ENCODE peak calls at places on chromosomes 11 and 22, in nine cellular contexts. One of them, this sample, is unnamed.

GRCh38 chr11:121134758-121135312 is 33.8 kb downstream of the TECTA start:
- DNase-seq in left lung: no peak
- DNase-seq in Caco-2: no peak
- DNase-seq in nephron progenitor cell: no peak
- DNase-seq in endothelial cell: no peak
- DNase-seq in GM12865: no peak
- DNase-seq in dorsolateral prefrontal cortex: peak
- DNase-seq in endodermal cell: no peak
- DNase-seq in heart left ventricle: no peak
- DNase-seq in this sample: no peak

GRCh38 chr11:105357764-105358163 is 218.2 kb upstream of the CARD18 start:
- DNase-seq in left lung: no peak
- DNase-seq in nephron progenitor cell: no peak
- DNase-seq in Caco-2: no peak
- DNase-seq in dorsolateral prefrontal cortex: no peak
- DNase-seq in endothelial cell: no peak
- DNase-seq in heart left ventricle: no peak
- DNase-seq in endodermal cell: no peak
- DNase-seq in GM12865: no peak
- DNase-seq in this sample: no peak

GRCh38 chr22:44337658-44338004 is 24.9 kb upstream of the SHISAL1 start:
- DNase-seq in dorsolateral prefrontal cortex: peak
- DNase-seq in nephron progenitor cell: no peak
- DNase-seq in GM12865: no peak
- DNase-seq in Caco-2: no peak
- DNase-seq in heart left ventricle: peak
- DNase-seq in endodermal cell: peak
- DNase-seq in left lung: no peak
- DNase-seq in endothelial cell: no peak
- DNase-seq in this sample: no peak

GRCh38 chr11:93196816-93197382 is 892 bp downstream of the SLC36A4 start:
- DNase-seq in left lung: no peak
- DNase-seq in nephron progenitor cell: no peak
- DNase-seq in GM12865: peak
- DNase-seq in dorsolateral prefrontal cortex: no peak
- DNase-seq in Caco-2: no peak
- DNase-seq in endothelial cell: no peak
- DNase-seq in heart left ventricle: no peak
- DNase-seq in endodermal cell: no peak
- DNase-seq in this sample: no peak

GRCh38 chr11:66421492-66422205 is 814 bp downstream of the NPAS4 start:
- DNase-seq in GM12865: peak
- DNase-seq in left lung: peak
- DNase-seq in endothelial cell: peak
- DNase-seq in Caco-2: peak
- DNase-seq in dorsolateral prefrontal cortex: peak
- DNase-seq in heart left ventricle: peak
- DNase-seq in nephron progenitor cell: peak
- DNase-seq in endodermal cell: peak
- DNase-seq in this sample: peak

GRCh38 chr11:1889941-1890855 is 1.5 kb downstream of the PRR33 start:
- DNase-seq in endothelial cell: no peak
- DNase-seq in dorsolateral prefrontal cortex: no peak
- DNase-seq in Caco-2: no peak
- DNase-seq in GM12865: no peak
- DNase-seq in heart left ventricle: peak
- DNase-seq in endodermal cell: no peak
- DNase-seq in left lung: peak
- DNase-seq in nephron progenitor cell: no peak
- DNase-seq in this sample: no peak

GRCh38 chr11:92123540-92123939 is 101.1 kb upstream of the FAT3 start:
- DNase-seq in endodermal cell: no peak
- DNase-seq in left lung: no peak
- DNase-seq in heart left ventricle: no peak
- DNase-seq in GM12865: no peak
- DNase-seq in dorsolateral prefrontal cortex: no peak
- DNase-seq in nephron progenitor cell: no peak
- DNase-seq in endothelial cell: no peak
- DNase-seq in Caco-2: no peak
- DNase-seq in this sample: no peak

GRCh38 chr11:66864172-66864901 is 7.5 kb downstream of the LRFN4 start:
- DNase-seq in nephron progenitor cell: no peak
- DNase-seq in heart left ventricle: peak
- DNase-seq in endothelial cell: no peak
- DNase-seq in GM12865: no peak
- DNase-seq in left lung: no peak
- DNase-seq in endodermal cell: no peak
- DNase-seq in dorsolateral prefrontal cortex: no peak
- DNase-seq in Caco-2: no peak
- DNase-seq in this sample: no peak

DNA sequence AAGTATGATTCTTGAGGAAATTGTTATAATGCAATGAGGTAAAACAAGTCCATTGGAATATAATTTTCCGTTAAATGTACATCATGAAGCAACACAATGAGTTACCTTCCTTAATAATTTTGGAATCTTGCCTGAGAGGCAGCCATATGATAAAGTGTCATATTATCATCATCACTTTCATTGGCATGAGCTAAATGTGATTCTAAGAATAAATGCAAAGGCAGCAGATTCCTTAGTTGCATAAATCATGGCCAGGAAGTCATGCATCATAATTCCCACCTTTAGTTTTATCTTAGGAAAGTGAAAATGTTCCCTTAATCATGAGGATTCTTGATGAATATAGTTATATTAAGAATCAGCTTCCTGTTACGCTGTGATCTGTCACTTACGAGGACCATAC is 14.2 kb upstream of the MMP1 start:
- DNase-seq in dorsolateral prefrontal cortex: no peak
- DNase-seq in GM12865: no peak
- DNase-seq in endodermal cell: no peak
- DNase-seq in Caco-2: no peak
- DNase-seq in heart left ventricle: no peak
- DNase-seq in endothelial cell: no peak
- DNase-seq in left lung: no peak
- DNase-seq in nephron progenitor cell: no peak
- DNase-seq in this sample: no peak
- TF ChIP-seq CTCF in dorsolateral prefrontal cortex: no peak
- TF ChIP-seq CTCF in GM12865: no peak
- TF ChIP-seq CTCF in endodermal cell: no peak
- TF ChIP-seq CTCF in Caco-2: no peak
- TF ChIP-seq CTCF in heart left ventricle: no peak
- TF ChIP-seq CTCF in endothelial cell: no peak
- TF ChIP-seq CTCF in left lung: no peak
- TF ChIP-seq CTCF in nephron progenitor cell: no peak
- TF ChIP-seq CTCF in this sample: no peak

GRCh38 chr22:37704645-37705044 is 7.8 kb downstream of the TRIOBP start:
- DNase-seq in Caco-2: no peak
- DNase-seq in dorsolateral prefrontal cortex: no peak
- DNase-seq in left lung: no peak
- DNase-seq in endothelial cell: no peak
- DNase-seq in heart left ventricle: no peak
- DNase-seq in nephron progenitor cell: no peak
- DNase-seq in GM12865: no peak
- DNase-seq in endodermal cell: no peak
- DNase-seq in this sample: no peak

GRCh38 chr22:37697540-37697835 is 640 bp downstream of the TRIOBP start:
- DNase-seq in nephron progenitor cell: no peak
- DNase-seq in heart left ventricle: no peak
- DNase-seq in dorsolateral prefrontal cortex: no peak
- DNase-seq in GM12865: no peak
- DNase-seq in endodermal cell: no peak
- DNase-seq in left lung: no peak
- DNase-seq in Caco-2: no peak
- DNase-seq in endothelial cell: no peak
- DNase-seq in this sample: no peak

GRCh38 chr22:37703906-37704305 is 7.1 kb downstream of the TRIOBP start:
- DNase-seq in Caco-2: no peak
- DNase-seq in GM12865: no peak
- DNase-seq in endodermal cell: no peak
- DNase-seq in endothelial cell: no peak
- DNase-seq in heart left ventricle: no peak
- DNase-seq in left lung: no peak
- DNase-seq in dorsolateral prefrontal cortex: no peak
- DNase-seq in nephron progenitor cell: no peak
- DNase-seq in this sample: no peak

GRCh38 chr22:37705205-37705604 is 8.4 kb downstream of the TRIOBP start:
- DNase-seq in left lung: no peak
- DNase-seq in GM12865: no peak
- DNase-seq in nephron progenitor cell: no peak
- DNase-seq in endothelial cell: no peak
- DNase-seq in dorsolateral prefrontal cortex: no peak
- DNase-seq in endodermal cell: no peak
- DNase-seq in Caco-2: no peak
- DNase-seq in heart left ventricle: no peak
- DNase-seq in this sample: no peak

GRCh38 chr22:37701121-37701786 is 4.4 kb downstream of the TRIOBP start:
- DNase-seq in endothelial cell: no peak
- DNase-seq in nephron progenitor cell: no peak
- DNase-seq in GM12865: no peak
- DNase-seq in dorsolateral prefrontal cortex: no peak
- DNase-seq in heart left ventricle: no peak
- DNase-seq in left lung: no peak
- DNase-seq in endodermal cell: no peak
- DNase-seq in Caco-2: no peak
- DNase-seq in this sample: no peak
- TF ChIP-seq CTCF in endothelial cell: no peak
- TF ChIP-seq CTCF in nephron progenitor cell: no peak
- TF ChIP-seq CTCF in GM12865: no peak
- TF ChIP-seq CTCF in dorsolateral prefrontal cortex: no peak
- TF ChIP-seq CTCF in heart left ventricle: no peak
- TF ChIP-seq CTCF in left lung: no peak
- TF ChIP-seq CTCF in endodermal cell: no peak
- TF ChIP-seq CTCF in Caco-2: no peak
- TF ChIP-seq CTCF in this sample: no peak

GRCh38 chr11:14378171-14378570 is 19.2 kb upstream of the RRAS2 start:
- DNase-seq in heart left ventricle: no peak
- DNase-seq in dorsolateral prefrontal cortex: no peak
- DNase-seq in GM12865: no peak
- DNase-seq in Caco-2: no peak
- DNase-seq in nephron progenitor cell: no peak
- DNase-seq in left lung: no peak
- DNase-seq in endodermal cell: no peak
- DNase-seq in endothelial cell: no peak
- DNase-seq in this sample: no peak

GRCh38 chr11:14373941-14374646 is 15.1 kb upstream of the RRAS2 start:
- DNase-seq in endodermal cell: peak
- DNase-seq in GM12865: no peak
- DNase-seq in Caco-2: peak
- DNase-seq in heart left ventricle: peak
- DNase-seq in left lung: no peak
- DNase-seq in nephron progenitor cell: no peak
- DNase-seq in dorsolateral prefrontal cortex: no peak
- DNase-seq in endothelial cell: no peak
- DNase-seq in this sample: no peak

GRCh38 chr11:14376920-14377319 is 17.9 kb upstream of the RRAS2 start:
- DNase-seq in endodermal cell: peak
- DNase-seq in left lung: no peak
- DNase-seq in GM12865: no peak
- DNase-seq in heart left ventricle: no peak
- DNase-seq in dorsolateral prefrontal cortex: no peak
- DNase-seq in Caco-2: no peak
- DNase-seq in nephron progenitor cell: no peak
- DNase-seq in endothelial cell: no peak
- DNase-seq in this sample: no peak

GRCh38 chr11:14372011-14372410 is 13.0 kb upstream of the RRAS2 start:
- DNase-seq in dorsolateral prefrontal cortex: no peak
- DNase-seq in Caco-2: no peak
- DNase-seq in endodermal cell: peak
- DNase-seq in GM12865: no peak
- DNase-seq in heart left ventricle: no peak
- DNase-seq in endothelial cell: no peak
- DNase-seq in nephron progenitor cell: no peak
- DNase-seq in left lung: no peak
- DNase-seq in this sample: no peak

DNA sequence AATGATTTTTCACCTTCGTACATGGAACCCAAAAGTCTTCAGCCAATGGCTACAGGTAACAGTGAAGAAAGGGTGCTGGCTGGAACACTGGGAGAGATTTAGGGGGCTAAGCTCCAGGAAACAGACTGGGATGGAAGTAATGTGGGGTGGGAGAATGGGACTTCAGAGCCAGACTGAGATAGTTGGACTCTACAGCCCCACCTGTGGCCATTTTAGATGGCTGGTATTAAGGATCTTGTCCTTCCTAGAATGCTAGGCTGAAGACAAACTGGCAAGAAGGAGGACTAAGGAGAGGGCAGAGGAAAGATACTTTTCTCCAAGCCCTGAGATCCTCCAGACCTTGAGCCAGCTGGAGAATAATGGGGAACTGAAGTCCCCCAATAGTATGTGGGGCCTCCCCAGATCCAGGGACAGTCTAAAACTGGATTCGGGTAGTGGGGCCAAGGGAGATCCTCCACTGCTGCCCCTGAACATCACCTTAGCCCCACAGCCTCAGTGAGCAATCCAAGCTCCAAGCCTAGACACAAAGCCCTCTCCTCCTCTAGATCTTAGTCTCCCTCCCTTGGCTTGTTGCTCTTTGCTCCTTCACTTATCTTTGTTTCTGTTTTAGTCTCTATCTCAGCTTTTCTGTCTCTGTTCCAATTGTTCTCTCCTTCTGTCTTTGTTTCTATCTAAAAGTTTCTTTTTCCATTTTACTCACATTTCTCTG is 16.1 kb upstream of the RRAS2 start:
- DNase-seq in left lung: no peak
- DNase-seq in nephron progenitor cell: no peak
- DNase-seq in heart left ventricle: no peak
- DNase-seq in GM12865: peak
- DNase-seq in endothelial cell: no peak
- DNase-seq in endodermal cell: peak
- DNase-seq in Caco-2: no peak
- DNase-seq in dorsolateral prefrontal cortex: no peak
- DNase-seq in this sample: no peak
- TF ChIP-seq CTCF in left lung: no peak
- TF ChIP-seq CTCF in nephron progenitor cell: peak
- TF ChIP-seq CTCF in heart left ventricle: no peak
- TF ChIP-seq CTCF in GM12865: peak
- TF ChIP-seq CTCF in endothelial cell: peak
- TF ChIP-seq CTCF in endodermal cell: peak
- TF ChIP-seq CTCF in Caco-2: no peak
- TF ChIP-seq CTCF in dorsolateral prefrontal cortex: no peak
- TF ChIP-seq CTCF in this sample: no peak

GRCh38 chr11:32584921-32585320 is 1.3 kb downstream of the EIF3M start:
- DNase-seq in GM12865: no peak
- DNase-seq in Caco-2: no peak
- DNase-seq in endodermal cell: no peak
- DNase-seq in endothelial cell: no peak
- DNase-seq in heart left ventricle: no peak
- DNase-seq in left lung: no peak
- DNase-seq in nephron progenitor cell: no peak
- DNase-seq in dorsolateral prefrontal cortex: no peak
- DNase-seq in this sample: no peak

GRCh38 chr11:32580967-32581366 is 2.7 kb upstream of the EIF3M start:
- DNase-seq in endothelial cell: no peak
- DNase-seq in Caco-2: peak
- DNase-seq in dorsolateral prefrontal cortex: no peak
- DNase-seq in nephron progenitor cell: no peak
- DNase-seq in heart left ventricle: no peak
- DNase-seq in left lung: no peak
- DNase-seq in GM12865: no peak
- DNase-seq in endodermal cell: no peak
- DNase-seq in this sample: no peak

GRCh38 chr11:32583451-32584271 is at the start of gene EIF3M:
- DNase-seq in nephron progenitor cell: peak
- DNase-seq in dorsolateral prefrontal cortex: peak
- DNase-seq in endodermal cell: peak
- DNase-seq in endothelial cell: peak
- DNase-seq in GM12865: peak
- DNase-seq in heart left ventricle: peak
- DNase-seq in Caco-2: peak
- DNase-seq in left lung: peak
- DNase-seq in this sample: peak

GRCh38 chr11:32581556-32581955 is 2.1 kb upstream of the EIF3M start:
- DNase-seq in dorsolateral prefrontal cortex: no peak
- DNase-seq in left lung: no peak
- DNase-seq in endodermal cell: no peak
- DNase-seq in GM12865: no peak
- DNase-seq in nephron progenitor cell: no peak
- DNase-seq in Caco-2: no peak
- DNase-seq in endothelial cell: no peak
- DNase-seq in heart left ventricle: no peak
- DNase-seq in this sample: no peak

DNA sequence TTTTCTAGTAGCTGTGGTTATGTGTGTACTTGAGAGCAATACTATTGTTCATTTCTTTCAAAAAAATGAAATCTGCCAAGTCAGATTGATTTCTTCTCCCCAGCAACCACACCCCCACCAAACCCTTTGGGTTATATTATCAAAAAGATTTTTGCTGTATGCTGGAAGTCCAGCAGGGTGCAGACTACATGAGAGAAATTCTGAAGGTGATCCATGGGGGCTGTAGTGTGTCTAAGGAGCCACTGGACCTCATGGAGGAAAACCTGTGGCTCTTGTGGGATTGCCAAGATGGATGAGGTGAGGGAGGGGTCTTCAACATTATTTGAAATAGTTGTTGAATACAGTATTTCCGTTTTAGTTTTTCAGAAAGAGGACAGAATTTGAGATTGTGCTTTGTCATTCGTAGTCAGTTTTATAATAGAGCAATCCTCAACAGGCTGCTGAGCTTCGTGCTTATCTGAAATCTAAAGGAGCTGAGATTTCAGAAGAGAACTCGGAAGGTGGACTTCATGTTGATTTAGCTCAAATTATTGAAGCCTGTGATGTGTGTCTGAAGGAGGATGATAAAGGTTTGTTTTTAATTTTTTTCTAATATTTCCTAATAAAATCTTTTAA is 3.1 kb downstream of the EIF3M start:
- DNase-seq in Caco-2: peak
- DNase-seq in endothelial cell: no peak
- DNase-seq in endodermal cell: no peak
- DNase-seq in heart left ventricle: no peak
- DNase-seq in nephron progenitor cell: no peak
- DNase-seq in dorsolateral prefrontal cortex: no peak
- DNase-seq in GM12865: peak
- DNase-seq in left lung: no peak
- DNase-seq in this sample: no peak
- TF ChIP-seq CTCF in Caco-2: peak
- TF ChIP-seq CTCF in endothelial cell: peak
- TF ChIP-seq CTCF in endodermal cell: peak
- TF ChIP-seq CTCF in heart left ventricle: no peak
- TF ChIP-seq CTCF in nephron progenitor cell: no peak
- TF ChIP-seq CTCF in dorsolateral prefrontal cortex: no peak
- TF ChIP-seq CTCF in GM12865: peak
- TF ChIP-seq CTCF in left lung: no peak
- TF ChIP-seq CTCF in this sample: no peak